ENCODE peak calls at places on chromosomes 2 and 18, in five cellular contexts. Q is body of pancreas; D is CD4-positive, alpha-beta T cell; G is fibroblast of the aortic adventitia; Y is left ventricle myocardium superior. T is an unnamed sample.

GRCh38 chr2:90079374-90079773 is 1387.9 kb downstream of the RPIA start:
- DNase-seq in Q (no peak), D (no peak), G (no peak), Y (no peak), T (no peak)

GRCh38 chr2:199312931-199313330 is 144.8 kb downstream of the SATB2 start:
- DNase-seq in Q (no peak), D (no peak), G (no peak), Y (no peak), T (no peak)

GRCh38 chr2:19178175-19178574 is 180.2 kb downstream of the OSR1 start:
- DNase-seq in Q (no peak), D (no peak), G (peak), Y (peak), T (no peak)

GRCh38 chr2:75561566-75562512 is 1.1 kb upstream of the EVA1A start:
- DNase-seq in Q (no peak), D (no peak), G (no peak), Y (no peak), T (no peak)

GRCh38 chr18:48819276-48819675 is 131.5 kb downstream of the SMAD7 start:
- DNase-seq in Q (peak), D (no peak), G (no peak), Y (peak), T (peak)

GRCh38 chr2:148507970-148508369 is 136.6 kb upstream of the EPC2 start:
- DNase-seq in Q (no peak), D (no peak), G (no peak), Y (no peak), T (no peak)

GRCh38 chr2:108806362-108806761 is 19.8 kb downstream of the CCDC138 start:
- DNase-seq in Q (no peak), D (no peak), G (no peak), Y (no peak), T (no peak)

GRCh38 chr18:74489631-74490030 is 6.5 kb upstream of the CNDP2 start:
- DNase-seq in Q (no peak), D (no peak), G (peak), Y (no peak), T (no peak)

GRCh38 chr18:1522249-1522615 is 617.6 kb downstream of the ADCYAP1 start:
- DNase-seq in Q (no peak), D (no peak), G (no peak), Y (no peak), T (no peak)

GRCh38 chr2:118822572-118822971 is 24.9 kb downstream of the EN1 start:
- DNase-seq in Q (no peak), D (no peak), G (no peak), Y (no peak), T (no peak)

GRCh38 chr2:157245441-157246211 is 11.9 kb upstream of the GALNT5 start:
- DNase-seq in Q (no peak), D (no peak), G (peak), Y (no peak), T (no peak)

GRCh38 chr18:70256994-70257393 is 31.9 kb upstream of the SOCS6 start:
- DNase-seq in Q (no peak), D (no peak), G (no peak), Y (no peak), T (no peak)

GRCh38 chr2:44364604-44365003 is 2.9 kb downstream of the CAMKMT start:
- DNase-seq in Q (no peak), D (no peak), G (no peak), Y (no peak), T (no peak)

GRCh38 chr18:58996131-58996632 is 131.5 kb downstream of the ZNF532 start:
- DNase-seq in Q (no peak), D (no peak), G (peak), Y (peak), T (no peak)

GRCh38 chr18:47595816-47596501 is 334.5 kb downstream of the SMAD2 start:
- DNase-seq in Q (no peak), D (no peak), G (no peak), Y (no peak), T (no peak)

GRCh38 chr2:120482334-120482733 is 136.4 kb downstream of the INHBB start:
- DNase-seq in Q (no peak), D (no peak), G (no peak), Y (no peak), T (no peak)

GRCh38 chr2:72108121-72108520 is 39.5 kb downstream of the CYP26B1 start:
- DNase-seq in Q (no peak), D (no peak), G (peak), Y (no peak), T (no peak)

GRCh38 chr2:237692601-237693079 is 65.3 kb downstream of the LRRFIP1 start:
- DNase-seq in Q (peak), D (no peak), G (no peak), Y (peak), T (peak)

GRCh38 chr2:111659361-111660281 is 224.4 kb downstream of the ANAPC1 start:
- DNase-seq in Q (peak), D (no peak), G (peak), Y (peak), T (peak)

GRCh38 chr2:147450661-147451060 is 394.2 kb upstream of the ACVR2A start:
- DNase-seq in Q (no peak), D (no peak), G (no peak), Y (no peak), T (no peak)

GRCh38 chr18:41849632-41850031 is 105.4 kb upstream of the PIK3C3 start:
- DNase-seq in Q (no peak), D (no peak), G (no peak), Y (no peak), T (no peak)